ENCODE peak calls at places on chromosomes 16 and 17, in four cellular contexts. O is aorta, U is adrenal gland, J is tibial nerve. V is an unnamed sample.

GRCh38 chr17:77571562-77571981 is 386.9 kb upstream of the TNRC6C start:
- DNase-seq in O (peak), U (no peak), J (no peak), V (no peak)

GRCh38 chr16:3017806-3018506 is at the start of gene CLDN6:
- DNase-seq in O (no peak), U (no peak), J (no peak), V (no peak)

GRCh38 chr17:38869647-38870258 is at the start of gene LASP1:
- DNase-seq in O (peak), U (peak), J (peak), V (peak)

GRCh38 chr17:9880582-9880999 is 24.5 kb downstream of the RCVRN start:
- DNase-seq in O (no peak), U (peak), J (no peak), V (no peak)

GRCh38 chr17:49230636-49231562 is at the start of gene PHOSPHO1:
- DNase-seq in O (peak), U (peak), J (peak), V (no peak)

GRCh38 chr16:2467301-2468141 is 3.6 kb upstream of the NTN3 start:
- DNase-seq in O (peak), U (peak), J (peak), V (no peak)

GRCh38 chr16:70724146-70725023 is 38.5 kb upstream of the MTSS2 start:
- DNase-seq in O (no peak), U (no peak), J (no peak), V (no peak)

GRCh38 chr16:59698341-59698979 is 964.3 kb upstream of the GOT2 start:
- DNase-seq in O (no peak), U (no peak), J (no peak), V (no peak)

GRCh38 chr17:79461041-79461440 is 149.8 kb downstream of the RBFOX3 start:
- DNase-seq in O (no peak), U (no peak), J (no peak), V (no peak)

GRCh38 chr16:73143681-73144370 is 95.9 kb upstream of the ZFHX3 start:
- DNase-seq in O (no peak), U (no peak), J (no peak), V (no peak)

GRCh38 chr16:89922884-89923639 is at the start of gene TUBB3:
- DNase-seq in O (peak), U (peak), J (no peak), V (no peak)

GRCh38 chr17:79844869-79845600 is 5.8 kb upstream of the CBX4 start:
- DNase-seq in O (peak), U (peak), J (no peak), V (no peak)

GRCh38 chr17:27590864-27591263 is 40.1 kb upstream of the LGALS9 start:
- DNase-seq in O (no peak), U (no peak), J (no peak), V (no peak)

GRCh38 chr16:72236866-72237265 is 64.9 kb upstream of the PMFBP1 start:
- DNase-seq in O (no peak), U (no peak), J (no peak), V (no peak)

GRCh38 chr16:54734156-54734555 is 196.5 kb upstream of the IRX5 start:
- DNase-seq in O (no peak), U (no peak), J (no peak), V (no peak)

GRCh38 chr17:47698749-47699535 is 5.0 kb downstream of the TBKBP1 start:
- DNase-seq in O (peak), U (peak), J (peak), V (no peak)

GRCh38 chr16:12458591-12459400 is 344.9 kb downstream of the CPPED1 start:
- DNase-seq in O (no peak), U (peak), J (peak), V (no peak)

GRCh38 chr17:47840742-47841487 is at the start of gene SCRN2:
- DNase-seq in O (peak), U (peak), J (peak), V (peak)

GRCh38 chr17:78645421-78646295 is 68.5 kb upstream of the DNAH17 start:
- DNase-seq in O (peak), U (peak), J (peak), V (peak)

GRCh38 chr17:79834575-79835469 is 4.4 kb downstream of the CBX4 start:
- DNase-seq in O (no peak), U (no peak), J (no peak), V (no peak)

GRCh38 chr16:64253114-64253513 is 868.7 kb downstream of the CDH11 start:
- DNase-seq in O (no peak), U (no peak), J (no peak), V (no peak)

GRCh38 chr17:40179923-40180659 is 2.8 kb downstream of the RAPGEFL1 start:
- DNase-seq in O (no peak), U (peak), J (no peak), V (no peak)

GRCh38 chr16:73048292-73049050 is 543 bp upstream of the ZFHX3 start:
- DNase-seq in O (peak), U (peak), J (no peak), V (no peak)

GRCh38 chr17:67557921-67558320 is 159.8 kb upstream of the NOL11 start:
- DNase-seq in O (no peak), U (no peak), J (no peak), V (peak)

GRCh38 chr16:23869052-23869451 is 33.3 kb downstream of the PRKCB start:
- DNase-seq in O (no peak), U (no peak), J (no peak), V (no peak)

GRCh38 chr17:18859256-18859655 is 1.3 kb downstream of the PRPSAP2 start:
- DNase-seq in O (no peak), U (no peak), J (no peak), V (peak)

GRCh38 chr17:57782051-57782490 is 37.0 kb upstream of the CCDC182 start:
- DNase-seq in O (no peak), U (no peak), J (no peak), V (no peak)

GRCh38 chr16:14366447-14366846 is 263.6 kb downstream of the PARN start:
- DNase-seq in O (no peak), U (no peak), J (no peak), V (no peak)

GRCh38 chr16:87560428-87561199 is 41.7 kb upstream of the JPH3 start:
- DNase-seq in O (peak), U (peak), J (no peak), V (no peak)

GRCh38 chr17:40122466-40122943 is 734 bp downstream of the MSL1 start:
- DNase-seq in O (peak), U (peak), J (no peak), V (peak)

GRCh38 chr17:34917381-34917780 is 43.9 kb downstream of the CCT6B start:
- DNase-seq in O (no peak), U (no peak), J (no peak), V (no peak)

GRCh38 chr17:65498831-65499230 is 62.6 kb downstream of the AXIN2 start:
- DNase-seq in O (no peak), U (no peak), J (no peak), V (no peak)

GRCh38 chr17:44556114-44556853 is 1.0 kb upstream of the FZD2 start:
- DNase-seq in O (no peak), U (peak), J (no peak), V (no peak)

GRCh38 chr17:49748791-49749190 is 15.1 kb downstream of the FAM117A start:
- DNase-seq in O (no peak), U (no peak), J (no peak), V (no peak)

GRCh38 chr16:12319464-12320030 is 343.0 kb downstream of the SNX29 start:
- DNase-seq in O (no peak), U (no peak), J (no peak), V (no peak)

GRCh38 chr17:50882851-50883250 is 16.7 kb upstream of the TOB1 start:
- DNase-seq in O (no peak), U (no peak), J (no peak), V (no peak)

GRCh38 chr16:78815713-78816112 is 716.3 kb downstream of the WWOX start:
- DNase-seq in O (no peak), U (no peak), J (peak), V (no peak)

GRCh38 chr16:78813917-78814316 is 714.5 kb downstream of the WWOX start:
- DNase-seq in O (no peak), U (no peak), J (no peak), V (no peak)

GRCh38 chr16:78809535-78809934 is 710.1 kb downstream of the WWOX start:
- DNase-seq in O (no peak), U (no peak), J (no peak), V (no peak)

GRCh38 chr16:78812582-78812981 is 713.1 kb downstream of the WWOX start:
- DNase-seq in O (no peak), U (no peak), J (no peak), V (no peak)

GRCh38 chr16:78811247-78811646 is 711.8 kb downstream of the WWOX start:
- DNase-seq in O (no peak), U (no peak), J (no peak), V (no peak)
- H3K4me3 ChIP-seq in O (no peak), U (no peak), J (no peak), V (no peak)

GRCh38 chr17:64217249-64217652 is 45.8 kb downstream of the TEX2 start:
- DNase-seq in O (no peak), U (peak), J (no peak), V (no peak)
- H3K4me3 ChIP-seq in O (no peak), U (no peak), J (no peak), V (no peak)

DNA sequence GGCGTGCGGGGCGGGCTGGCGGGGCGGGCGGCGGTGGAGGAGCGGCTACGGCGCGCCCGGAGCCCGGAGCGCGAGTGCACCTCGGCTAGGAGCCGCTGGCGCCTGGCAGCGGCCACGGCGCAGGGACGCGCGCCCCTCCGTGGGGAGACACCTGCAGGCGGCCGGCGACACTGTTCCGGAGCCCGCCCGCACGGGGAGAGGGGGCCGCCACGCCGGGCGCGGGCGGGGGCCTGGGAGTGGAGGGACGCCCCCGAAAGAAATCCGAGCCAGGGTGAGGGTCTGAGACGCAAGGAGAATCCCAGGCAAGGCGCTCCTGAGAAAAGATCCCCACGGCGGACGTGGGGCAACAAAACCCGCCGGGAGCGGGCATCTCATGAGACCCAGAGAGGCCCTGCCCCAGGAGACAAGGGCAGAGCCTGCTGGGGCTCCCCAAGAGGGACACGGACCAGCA is at the start of gene GSG1L:
- DNase-seq in O (no peak), U (no peak), J (no peak), V (no peak)
- H3K4me3 ChIP-seq in O (peak), U (no peak), J (peak), V (peak)

GRCh38 chr17:60080545-60080944 is 1.8 kb upstream of the HEATR6 start:
- DNase-seq in O (no peak), U (no peak), J (no peak), V (no peak)
- H3K4me3 ChIP-seq in O (no peak), U (no peak), J (no peak), V (no peak)

GRCh38 chr16:30785126-30786106 is 1.6 kb downstream of the ZNF629 start:
- DNase-seq in O (no peak), U (peak), J (no peak), V (no peak)
- H3K4me3 ChIP-seq in O (no peak), U (no peak), J (peak), V (peak)

GRCh38 chr16:79833559-79833958 is 233.0 kb upstream of the MAF start:
- DNase-seq in O (no peak), U (no peak), J (no peak), V (no peak)

GRCh38 chr16:79838860-79839259 is 238.3 kb upstream of the MAF start:
- DNase-seq in O (no peak), U (peak), J (no peak), V (no peak)

GRCh38 chr16:79834720-79835119 is 234.2 kb upstream of the MAF start:
- DNase-seq in O (no peak), U (no peak), J (no peak), V (no peak)

GRCh38 chr16:79839450-79839849 is 238.9 kb upstream of the MAF start:
- DNase-seq in O (no peak), U (no peak), J (no peak), V (no peak)

GRCh38 chr16:79836129-79836528 is 235.6 kb upstream of the MAF start:
- DNase-seq in O (no peak), U (no peak), J (no peak), V (no peak)
- H3K4me3 ChIP-seq in O (no peak), U (no peak), J (no peak), V (no peak)

GRCh38 chr16:48001306-48001885 is 154.4 kb downstream of the ABCC12 start:
- DNase-seq in O (no peak), U (no peak), J (no peak), V (no peak)

GRCh38 chr16:48000622-48001021 is 155.2 kb downstream of the ABCC12 start:
- DNase-seq in O (no peak), U (no peak), J (no peak), V (no peak)

GRCh38 chr16:48008011-48008410 is 147.8 kb downstream of the ABCC12 start:
- DNase-seq in O (no peak), U (no peak), J (no peak), V (no peak)

GRCh38 chr16:48003226-48003907 is 152.4 kb downstream of the ABCC12 start:
- DNase-seq in O (no peak), U (no peak), J (peak), V (no peak)
- H3K4me3 ChIP-seq in O (no peak), U (no peak), J (no peak), V (no peak)

V was measured in coronary artery.